ENCODE peak calls at places on chromosome 20, in four cellular contexts. I is non-pigmented ciliary epithelial cell, L is NCI-H2081, Z is ovary. Y is an unnamed sample.

GRCh38 chr20:5369622-5370021 is 52.9 kb upstream of the PROKR2 start:
- DNase-seq in Z (no peak), I (no peak), L (no peak), Y (no peak)

GRCh38 chr20:35768731-35769664 is 2.8 kb upstream of the PHF20 start:
- DNase-seq in Z (peak), L (no peak), I (peak), Y (peak)

GRCh38 chr20:60172306-60172984 is 214.2 kb downstream of the CDH26 start:
- DNase-seq in I (no peak), Z (no peak), L (no peak), Y (no peak)

GRCh38 chr20:20003088-20003954 is 13.8 kb upstream of the NAA20 start:
- DNase-seq in I (no peak), Z (peak), L (no peak), Y (no peak)

GRCh38 chr20:571754-572331 is 28.3 kb upstream of the CSNK2A1 start:
- DNase-seq in I (no peak), Z (peak), L (no peak), Y (peak)

GRCh38 chr20:48298851-48299484 is 513.7 kb upstream of the SULF2 start:
- DNase-seq in L (peak), I (peak), Z (no peak), Y (peak)

GRCh38 chr20:2402271-2402980 is 21.7 kb downstream of the TGM6 start:
- DNase-seq in L (no peak), I (peak), Z (no peak), Y (peak)

GRCh38 chr20:58586565-58587093 is 64.5 kb upstream of the STX16 start:
- DNase-seq in L (no peak), Z (no peak), I (no peak), Y (no peak)

GRCh38 chr20:56911946-56912345 is 282.8 kb downstream of the TFAP2C start:
- DNase-seq in L (no peak), Z (no peak), I (no peak), Y (no peak)

GRCh38 chr20:54608039-54608745 is 132.8 kb downstream of the DOK5 start:
- DNase-seq in Z (no peak), I (no peak), L (no peak), Y (no peak)

GRCh38 chr20:2816583-2817340 is 598 bp downstream of the TMEM239 start:
- DNase-seq in Z (no peak), L (no peak), I (no peak), Y (peak)

GRCh38 chr20:14924433-14924832 is 587.0 kb upstream of the FLRT3 start:
- DNase-seq in L (no peak), I (no peak), Z (no peak), Y (no peak)

GRCh38 chr20:6994452-6994851 is 227.0 kb downstream of the BMP2 start:
- DNase-seq in Z (no peak), L (no peak), I (peak), Y (no peak)

GRCh38 chr20:58481541-58482021 is 33.6 kb downstream of the APCDD1L start:
- DNase-seq in L (no peak), I (no peak), Z (no peak), Y (peak)

GRCh38 chr20:10906830-10907229 is 233.0 kb upstream of the JAG1 start:
- DNase-seq in Z (no peak), I (no peak), L (no peak), Y (no peak)

GRCh38 chr20:57990396-57990987 is 238.0 kb downstream of the ANKRD60 start:
- DNase-seq in I (no peak), L (no peak), Z (no peak), Y (no peak)

GRCh38 chr20:13934992-13935894 is 55.2 kb downstream of the SEL1L2 start:
- DNase-seq in Z (no peak), L (no peak), I (no peak), Y (no peak)

GRCh38 chr20:61430228-61430624 is 178.2 kb downstream of the CDH4 start:
- DNase-seq in Z (no peak), L (no peak), I (no peak), Y (no peak)

GRCh38 chr20:52082612-52083011 is 109.0 kb downstream of the ZFP64 start:
- DNase-seq in Z (no peak), L (no peak), I (no peak), Y (no peak)

GRCh38 chr20:3068986-3069900 is 2.2 kb upstream of the OXT start:
- DNase-seq in Z (no peak), I (no peak), L (no peak), Y (peak)

GRCh38 chr20:64082821-64083379 is 1.3 kb downstream of the LKAAEAR1 start:
- DNase-seq in L (no peak), Z (no peak), I (no peak), Y (no peak)

GRCh38 chr20:49508435-49509199 is 26.1 kb upstream of the KCNB1 start:
- DNase-seq in Z (no peak), L (peak), I (no peak), Y (peak)

GRCh38 chr20:21380711-21381110 is 16.6 kb downstream of the NKX2-4 start:
- DNase-seq in Z (no peak), L (no peak), I (no peak), Y (no peak)

GRCh38 chr20:17500271-17500670 is 30.9 kb downstream of the BFSP1 start:
- DNase-seq in I (no peak), L (no peak), Z (no peak), Y (no peak)

GRCh38 chr20:9203081-9203447 is 134.2 kb downstream of the PLCB4 start:
- DNase-seq in L (no peak), Z (no peak), I (no peak), Y (no peak)

GRCh38 chr20:49132995-49133451 is 55.1 kb downstream of the STAU1 start:
- DNase-seq in L (peak), Z (no peak), I (peak), Y (peak)

GRCh38 chr20:25571240-25571639 is 14.1 kb downstream of the NINL start:
- DNase-seq in L (no peak), Z (no peak), I (no peak), Y (no peak)

GRCh38 chr20:37397076-37397953 is 51.4 kb downstream of the SRC start:
- DNase-seq in Z (no peak), I (no peak), L (no peak), Y (no peak)

GRCh38 chr20:37841389-37841788 is 61.5 kb upstream of the VSTM2L start:
- DNase-seq in I (no peak), L (no peak), Z (no peak), Y (no peak)